ENCODE peak calls at places on chromosomes 2 and 18, in four cellular contexts. N is lower lobe of right lung, P is IMR-90, J is suprapubic skin. L is an unnamed sample.

GRCh38 chr2:45176399-45176798 is 167.1 kb upstream of the SIX2 start:
- DNase-seq in P (no peak), N (no peak), J (no peak), L (no peak)

GRCh38 chr2:217714268-217714643 is 288.5 kb downstream of the TNS1 start:
- DNase-seq in N (peak; percentile 64), P (peak; percentile 56), J (no peak), L (no peak)

GRCh38 chr2:20562540-20563225 is 88.2 kb downstream of the HS1BP3 start:
- DNase-seq in P (no peak), J (no peak), N (no peak), L (no peak)

GRCh38 chr18:28045176-28045810 is 131.6 kb downstream of the CDH2 start:
- DNase-seq in N (no peak), P (peak; percentile 86), J (no peak), L (peak; percentile 11)

GRCh38 chr2:206430452-206430851 is 12.9 kb upstream of the ADAM23 start:
- DNase-seq in N (no peak), J (no peak), P (no peak), L (no peak)

GRCh38 chr2:71379086-71379485 is 47.5 kb downstream of the ZNF638 start:
- DNase-seq in N (no peak), J (no peak), P (peak; percentile 81), L (peak; percentile 30)

GRCh38 chr18:72542993-72543361 is 1.2 kb downstream of the CBLN2 start:
- DNase-seq in P (no peak), J (no peak), N (no peak), L (peak; percentile 12)

GRCh38 chr2:61620244-61621159 is 82.3 kb upstream of the XPO1 start:
- DNase-seq in N (no peak), P (peak; percentile 88), J (no peak), L (peak; percentile 63)

GRCh38 chr2:213251618-213252017 is 32.6 kb upstream of the SPAG16 start:
- DNase-seq in N (no peak), P (peak; percentile 81), J (no peak), L (peak; percentile 84)

GRCh38 chr2:152400607-152401214 is 65.7 kb downstream of the FMNL2 start:
- DNase-seq in J (no peak), P (no peak), N (no peak), L (no peak)

GRCh38 chr2:75523313-75524275 is 37.1 kb downstream of the EVA1A start:
- DNase-seq in J (no peak), N (no peak), P (peak; percentile 89), L (peak; percentile 63)
- H3K4me1 ChIP-seq in J (no peaks in the 10 kb centered on the region), N (no peaks in the 10 kb centered on the region), P (peaks cover 15% of the 10 kb centered on the region), L (peaks cover 7% of the 10 kb centered on the region)

GRCh38 chr2:146094185-146094584 is 1574.3 kb upstream of the ZEB2 start:
- DNase-seq in P (no peak), J (no peak), N (no peak), L (no peak)
- H3K9me3 ChIP-seq in P (peaks cover 8% of the 10 kb centered on the region), J (peaks cover 7% of the 10 kb centered on the region), N (peaks cover 23% of the 10 kb centered on the region), L (peaks cover 5% of the 10 kb centered on the region)

GRCh38 chr2:95121495-95122196 is at the start of gene MRPS5:
- DNase-seq in N (peak; percentile 93), P (peak; percentile 50), J (peak; percentile 86), L (peak; percentile 93)
- TF ChIP-seq CTCF in N (peak; percentile 25), P (peak; percentile 10), J (no peak), L (peak; percentile 38)

GRCh38 chr2:239292531-239292930 is 108.3 kb downstream of the HDAC4 start:
- DNase-seq in J (no peak), N (no peak), P (no peak), L (no peak)
- H3K4me1 ChIP-seq in J (peaks cover 41% of the 10 kb centered on the region), N (peaks cover 44% of the 10 kb centered on the region), P (peaks cover 37% of the 10 kb centered on the region), L (peaks cover 46% of the 10 kb centered on the region)

GRCh38 chr2:34664266-34664665 is 1065.2 kb upstream of the FAM98A start:
- DNase-seq in P (no peak), J (no peak), N (no peak), L (no peak)
- H3K9me3 ChIP-seq in P (peaks cover 5% of the 10 kb centered on the region), J (no peaks in the 10 kb centered on the region), N (no peaks in the 10 kb centered on the region), L (no peaks in the 10 kb centered on the region)

DNA sequence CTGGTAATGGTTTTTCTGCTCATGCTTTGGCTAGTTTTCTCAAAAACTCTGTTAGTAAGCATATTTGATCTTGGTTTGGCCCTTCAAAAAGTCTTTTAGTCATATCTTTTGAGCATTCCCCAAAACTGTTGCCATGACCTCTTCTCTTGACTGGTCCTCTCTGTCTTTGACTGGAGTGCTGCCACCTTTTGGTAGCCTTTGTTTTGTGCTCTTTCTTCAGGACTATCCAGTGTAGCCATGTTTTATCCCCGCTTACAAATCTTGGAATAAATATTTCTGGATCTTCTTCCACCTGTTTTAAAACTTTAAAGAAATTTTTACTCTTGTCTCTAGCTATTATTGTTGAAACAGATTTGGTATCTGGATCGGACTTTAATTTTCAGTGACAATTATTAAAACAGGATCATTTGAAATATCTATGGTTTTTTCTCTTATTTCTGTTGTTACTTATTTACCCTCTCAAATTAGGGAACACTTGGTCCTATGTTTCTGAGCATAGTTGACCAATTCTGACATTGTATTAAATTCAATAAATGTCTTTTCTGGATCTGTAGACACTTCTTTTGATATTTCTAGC is 965 bp upstream of the ELOA2 start:
- DNase-seq in N (no peak), J (no peak), P (peak; percentile 28), L (peak; percentile 37)
- TF ChIP-seq CTCF in N (peak; percentile 30), J (no peak), P (peak; percentile 39), L (peak; percentile 56)

GRCh38 chr2:8480936-8481335 is 200.9 kb upstream of the ID2 start:
- DNase-seq in P (no peak), J (peak; percentile 37), N (no peak), L (no peak)

GRCh38 chr2:8475349-8476045 is 206.4 kb upstream of the ID2 start:
- DNase-seq in N (no peak), J (peak; percentile 48), P (no peak), L (peak; percentile 87)

GRCh38 chr2:8479298-8479697 is 202.6 kb upstream of the ID2 start:
- DNase-seq in P (no peak), J (peak; percentile 59), N (no peak), L (peak; percentile 76)

GRCh38 chr2:8478133-8478793 is 203.6 kb upstream of the ID2 start:
- DNase-seq in J (peak; percentile 53), N (peak; percentile 47), P (no peak), L (no peak)

DNA sequence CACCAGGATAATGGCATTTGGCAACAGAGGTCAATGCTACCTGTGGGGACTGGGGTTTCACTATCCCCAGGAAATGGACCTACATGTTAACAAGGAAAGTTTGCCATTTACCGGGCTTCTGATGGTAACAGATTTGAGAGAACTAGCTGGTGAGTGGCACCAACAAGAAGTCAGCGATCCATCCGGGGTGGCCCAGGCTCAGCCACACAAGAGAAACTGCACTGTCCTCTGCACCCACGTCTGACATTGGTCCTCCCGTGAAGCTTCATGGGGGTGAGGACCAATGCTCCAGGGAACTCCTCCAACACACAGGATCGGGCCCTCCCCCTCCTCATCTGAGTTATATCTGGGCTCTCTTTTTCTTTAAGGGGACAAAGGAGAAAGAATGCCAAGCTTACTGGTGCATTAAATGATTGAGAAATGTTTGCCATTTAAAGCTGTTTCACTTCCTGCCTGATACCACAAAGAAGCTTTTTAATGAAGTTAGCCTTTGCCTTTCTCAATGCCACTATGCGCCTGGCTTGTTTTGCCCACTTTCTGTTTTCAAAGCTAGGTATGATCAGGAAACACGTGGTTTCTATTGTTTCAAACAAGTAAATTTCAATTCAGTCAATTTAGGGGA is 204.2 kb upstream of the ID2 start:
- DNase-seq in J (peak; percentile 69), N (peak; percentile 50), P (no peak), L (no peak)
- H3K4me1 ChIP-seq in J (peaks cover 13% of the 10 kb centered on the region), N (peaks cover 57% of the 10 kb centered on the region), P (peaks cover 1% of the 10 kb centered on the region), L (peaks cover 39% of the 10 kb centered on the region)